ENCODE peak calls at places on chromosome 17, in seven cellular contexts. One of them, this sample, is unnamed.

GRCh38 chr17:17412331-17412730 is 64.5 kb upstream of the MED9 start:
- DNase-seq in activated naive CD4-positive, alpha-beta T cell: no peak
- DNase-seq in NCI-H1417: no peak
- DNase-seq in NCI-H460: no peak
- DNase-seq in stimulated activated CD4-positive, alpha-beta T cell treated with anti-CD3 and anti-CD28 coated beads, Interleukin-12 subunit alpha, Interleukin-12 subunit beta, amount 100 ng/mL, for 4 hours: no peak
- DNase-seq in ELR: peak
- DNase-seq in SJCRH30: no peak
- DNase-seq in this sample: no peak

GRCh38 chr17:80888276-80889160 is 103.1 kb upstream of the CHMP6 start:
- DNase-seq in activated naive CD4-positive, alpha-beta T cell: no peak
- DNase-seq in NCI-H1417: no peak
- DNase-seq in NCI-H460: no peak
- DNase-seq in stimulated activated CD4-positive, alpha-beta T cell treated with anti-CD3 and anti-CD28 coated beads, Interleukin-12 subunit alpha, Interleukin-12 subunit beta, amount 100 ng/mL, for 4 hours: no peak
- DNase-seq in ELR: no peak
- DNase-seq in SJCRH30: no peak
- DNase-seq in this sample: no peak

GRCh38 chr17:45740553-45741330 is 43.4 kb upstream of the CRHR1 start:
- DNase-seq in activated naive CD4-positive, alpha-beta T cell: no peak
- DNase-seq in NCI-H1417: no peak
- DNase-seq in NCI-H460: peak
- DNase-seq in stimulated activated CD4-positive, alpha-beta T cell treated with anti-CD3 and anti-CD28 coated beads, Interleukin-12 subunit alpha, Interleukin-12 subunit beta, amount 100 ng/mL, for 4 hours: no peak
- DNase-seq in ELR: peak
- DNase-seq in SJCRH30: peak
- DNase-seq in this sample: peak

GRCh38 chr17:7296189-7296861 is 1.9 kb upstream of the YBX2 start:
- DNase-seq in activated naive CD4-positive, alpha-beta T cell: peak
- DNase-seq in NCI-H1417: peak
- DNase-seq in NCI-H460: peak
- DNase-seq in stimulated activated CD4-positive, alpha-beta T cell treated with anti-CD3 and anti-CD28 coated beads, Interleukin-12 subunit alpha, Interleukin-12 subunit beta, amount 100 ng/mL, for 4 hours: peak
- DNase-seq in ELR: peak
- DNase-seq in SJCRH30: peak
- DNase-seq in this sample: peak

GRCh38 chr17:40111221-40112128 is 10.3 kb upstream of the MSL1 start:
- DNase-seq in activated naive CD4-positive, alpha-beta T cell: peak
- DNase-seq in NCI-H1417: peak
- DNase-seq in NCI-H460: peak
- DNase-seq in stimulated activated CD4-positive, alpha-beta T cell treated with anti-CD3 and anti-CD28 coated beads, Interleukin-12 subunit alpha, Interleukin-12 subunit beta, amount 100 ng/mL, for 4 hours: peak
- DNase-seq in ELR: peak
- DNase-seq in SJCRH30: peak
- DNase-seq in this sample: peak

GRCh38 chr17:31453896-31454295 is 62.4 kb downstream of the RAB11FIP4 start:
- DNase-seq in activated naive CD4-positive, alpha-beta T cell: no peak
- DNase-seq in NCI-H1417: no peak
- DNase-seq in NCI-H460: no peak
- DNase-seq in stimulated activated CD4-positive, alpha-beta T cell treated with anti-CD3 and anti-CD28 coated beads, Interleukin-12 subunit alpha, Interleukin-12 subunit beta, amount 100 ng/mL, for 4 hours: no peak
- DNase-seq in ELR: no peak
- DNase-seq in SJCRH30: peak
- DNase-seq in this sample: no peak

GRCh38 chr17:35875439-35876139 is 4.6 kb downstream of the CCL5 start:
- DNase-seq in activated naive CD4-positive, alpha-beta T cell: no peak
- DNase-seq in NCI-H1417: no peak
- DNase-seq in NCI-H460: no peak
- DNase-seq in stimulated activated CD4-positive, alpha-beta T cell treated with anti-CD3 and anti-CD28 coated beads, Interleukin-12 subunit alpha, Interleukin-12 subunit beta, amount 100 ng/mL, for 4 hours: no peak
- DNase-seq in ELR: no peak
- DNase-seq in SJCRH30: no peak
- DNase-seq in this sample: no peak

GRCh38 chr17:10295728-10296343 is 77.0 kb downstream of the MYH13 start:
- DNase-seq in activated naive CD4-positive, alpha-beta T cell: no peak
- DNase-seq in NCI-H1417: peak
- DNase-seq in NCI-H460: peak
- DNase-seq in stimulated activated CD4-positive, alpha-beta T cell treated with anti-CD3 and anti-CD28 coated beads, Interleukin-12 subunit alpha, Interleukin-12 subunit beta, amount 100 ng/mL, for 4 hours: peak
- DNase-seq in ELR: peak
- DNase-seq in SJCRH30: peak
- DNase-seq in this sample: peak

GRCh38 chr17:57273471-57273870 is 17.1 kb downstream of the MSI2 start:
- DNase-seq in activated naive CD4-positive, alpha-beta T cell: no peak
- DNase-seq in NCI-H1417: no peak
- DNase-seq in NCI-H460: no peak
- DNase-seq in stimulated activated CD4-positive, alpha-beta T cell treated with anti-CD3 and anti-CD28 coated beads, Interleukin-12 subunit alpha, Interleukin-12 subunit beta, amount 100 ng/mL, for 4 hours: no peak
- DNase-seq in ELR: no peak
- DNase-seq in SJCRH30: no peak
- DNase-seq in this sample: no peak

GRCh38 chr17:17363638-17364337 is 60.6 kb downstream of the NT5M start:
- DNase-seq in activated naive CD4-positive, alpha-beta T cell: no peak
- DNase-seq in NCI-H1417: peak
- DNase-seq in NCI-H460: no peak
- DNase-seq in stimulated activated CD4-positive, alpha-beta T cell treated with anti-CD3 and anti-CD28 coated beads, Interleukin-12 subunit alpha, Interleukin-12 subunit beta, amount 100 ng/mL, for 4 hours: no peak
- DNase-seq in ELR: no peak
- DNase-seq in SJCRH30: peak
- DNase-seq in this sample: no peak

GRCh38 chr17:77730376-77730775 is 228.1 kb upstream of the TNRC6C start:
- DNase-seq in activated naive CD4-positive, alpha-beta T cell: no peak
- DNase-seq in NCI-H1417: no peak
- DNase-seq in NCI-H460: no peak
- DNase-seq in stimulated activated CD4-positive, alpha-beta T cell treated with anti-CD3 and anti-CD28 coated beads, Interleukin-12 subunit alpha, Interleukin-12 subunit beta, amount 100 ng/mL, for 4 hours: no peak
- DNase-seq in ELR: no peak
- DNase-seq in SJCRH30: no peak
- DNase-seq in this sample: no peak

GRCh38 chr17:15261818-15262290 is 3.3 kb downstream of the PMP22 start:
- DNase-seq in activated naive CD4-positive, alpha-beta T cell: no peak
- DNase-seq in NCI-H1417: no peak
- DNase-seq in NCI-H460: peak
- DNase-seq in stimulated activated CD4-positive, alpha-beta T cell treated with anti-CD3 and anti-CD28 coated beads, Interleukin-12 subunit alpha, Interleukin-12 subunit beta, amount 100 ng/mL, for 4 hours: no peak
- DNase-seq in ELR: peak
- DNase-seq in SJCRH30: no peak
- DNase-seq in this sample: no peak

GRCh38 chr17:40448639-40449261 is 5.5 kb downstream of the IGFBP4 start:
- DNase-seq in activated naive CD4-positive, alpha-beta T cell: no peak
- DNase-seq in NCI-H1417: no peak
- DNase-seq in NCI-H460: no peak
- DNase-seq in stimulated activated CD4-positive, alpha-beta T cell treated with anti-CD3 and anti-CD28 coated beads, Interleukin-12 subunit alpha, Interleukin-12 subunit beta, amount 100 ng/mL, for 4 hours: no peak
- DNase-seq in ELR: no peak
- DNase-seq in SJCRH30: no peak
- DNase-seq in this sample: no peak

GRCh38 chr17:69975808-69976207 is 99.2 kb upstream of the KCNJ16 start:
- DNase-seq in activated naive CD4-positive, alpha-beta T cell: no peak
- DNase-seq in NCI-H1417: no peak
- DNase-seq in NCI-H460: no peak
- DNase-seq in stimulated activated CD4-positive, alpha-beta T cell treated with anti-CD3 and anti-CD28 coated beads, Interleukin-12 subunit alpha, Interleukin-12 subunit beta, amount 100 ng/mL, for 4 hours: no peak
- DNase-seq in ELR: no peak
- DNase-seq in SJCRH30: no peak
- DNase-seq in this sample: no peak

GRCh38 chr17:26775219-26775822 is 518.6 kb upstream of the WSB1 start:
- DNase-seq in activated naive CD4-positive, alpha-beta T cell: no peak
- DNase-seq in NCI-H1417: no peak
- DNase-seq in NCI-H460: no peak
- DNase-seq in stimulated activated CD4-positive, alpha-beta T cell treated with anti-CD3 and anti-CD28 coated beads, Interleukin-12 subunit alpha, Interleukin-12 subunit beta, amount 100 ng/mL, for 4 hours: no peak
- DNase-seq in ELR: no peak
- DNase-seq in SJCRH30: no peak
- DNase-seq in this sample: no peak

GRCh38 chr17:46144246-46144645 is 49.0 kb downstream of the KANSL1 start:
- DNase-seq in activated naive CD4-positive, alpha-beta T cell: no peak
- DNase-seq in NCI-H1417: no peak
- DNase-seq in NCI-H460: no peak
- DNase-seq in stimulated activated CD4-positive, alpha-beta T cell treated with anti-CD3 and anti-CD28 coated beads, Interleukin-12 subunit alpha, Interleukin-12 subunit beta, amount 100 ng/mL, for 4 hours: no peak
- DNase-seq in ELR: no peak
- DNase-seq in SJCRH30: no peak
- DNase-seq in this sample: no peak

GRCh38 chr17:77422104-77422782 is 281.5 kb downstream of the SEC14L1 start:
- DNase-seq in activated naive CD4-positive, alpha-beta T cell: no peak
- DNase-seq in NCI-H1417: no peak
- DNase-seq in NCI-H460: no peak
- DNase-seq in stimulated activated CD4-positive, alpha-beta T cell treated with anti-CD3 and anti-CD28 coated beads, Interleukin-12 subunit alpha, Interleukin-12 subunit beta, amount 100 ng/mL, for 4 hours: no peak
- DNase-seq in ELR: peak
- DNase-seq in SJCRH30: peak
- DNase-seq in this sample: no peak

GRCh38 chr17:81821603-81822311 is 11.3 kb downstream of the MCRIP1 start:
- DNase-seq in activated naive CD4-positive, alpha-beta T cell: no peak
- DNase-seq in NCI-H1417: peak
- DNase-seq in NCI-H460: peak
- DNase-seq in stimulated activated CD4-positive, alpha-beta T cell treated with anti-CD3 and anti-CD28 coated beads, Interleukin-12 subunit alpha, Interleukin-12 subunit beta, amount 100 ng/mL, for 4 hours: no peak
- DNase-seq in ELR: peak
- DNase-seq in SJCRH30: peak
- DNase-seq in this sample: no peak

GRCh38 chr17:72173475-72174116 is 52.8 kb downstream of the SOX9 start:
- DNase-seq in activated naive CD4-positive, alpha-beta T cell: no peak
- DNase-seq in NCI-H1417: no peak
- DNase-seq in NCI-H460: no peak
- DNase-seq in stimulated activated CD4-positive, alpha-beta T cell treated with anti-CD3 and anti-CD28 coated beads, Interleukin-12 subunit alpha, Interleukin-12 subunit beta, amount 100 ng/mL, for 4 hours: no peak
- DNase-seq in ELR: no peak
- DNase-seq in SJCRH30: peak
- DNase-seq in this sample: no peak

This sample was measured in stimulated activated naive CD8-positive, alpha-beta T cell treated with anti-CD3 and anti-CD28 coated beads, Interleukin-15, amount 100 ng/mL, for 72 hours.